ENCODE peak calls at places on chromosomes 4 and X, in eight cellular contexts. N is suprapubic skin, B is A549, D is esophagus muscularis mucosa, F is transverse colon, E is K562, U is upper lobe of left lung, I is sigmoid colon. P is an unnamed sample.

GRCh38 chr4:130197946-130198345 is 1102.0 kb downstream of the C4orf33 start:
- DNase-seq in U (no peak), F (no peak), N (no peak), E (no peak), I (no peak), B (no peak), D (no peak), P (no peak)

GRCh38 chrX:132207996-132208395 is 11.3 kb downstream of the RAP2C start:
- DNase-seq in U (no peak), F (no peak), I (no peak), E (no peak), D (no peak), N (no peak), B (no peak), P (no peak)

GRCh38 chrX:1462596-1463251 is 10.0 kb upstream of the ASMTL start:
- DNase-seq in I (peak), N (peak), U (no peak), F (no peak), B (no peak), D (peak), E (no peak), P (no peak)

GRCh38 chr4:89737888-89738287 is 99.1 kb downstream of the SNCA start:
- DNase-seq in I (no peak), U (no peak), F (no peak), N (no peak), D (no peak), B (no peak), E (no peak), P (no peak)

GRCh38 chrX:41090568-41091238 is 5.5 kb downstream of the USP9X start:
- DNase-seq in F (no peak), D (no peak), N (no peak), I (no peak), E (no peak), U (no peak), B (no peak), P (no peak)

GRCh38 chr4:40601641-40602040 is 28.0 kb downstream of the RBM47 start:
- DNase-seq in E (no peak), D (no peak), I (no peak), N (no peak), B (no peak), U (no peak), F (no peak), P (no peak)

GRCh38 chr4:124480061-124480460 is 232.5 kb downstream of the ANKRD50 start:
- DNase-seq in N (no peak), E (no peak), I (no peak), D (no peak), B (no peak), U (no peak), F (no peak), P (no peak)

GRCh38 chr4:182805606-182806149 is 111.5 kb downstream of the DCTD start:
- DNase-seq in F (no peak), D (no peak), B (no peak), I (no peak), N (no peak), E (no peak), U (no peak), P (no peak)

GRCh38 chr4:25792200-25792791 is 70.5 kb downstream of the SEL1L3 start:
- DNase-seq in D (no peak), N (no peak), F (peak), I (no peak), U (no peak), E (peak), B (peak), P (no peak)

GRCh38 chr4:13783800-13784411 is 156.4 kb upstream of the BOD1L1 start:
- DNase-seq in N (no peak), F (no peak), D (no peak), B (no peak), E (no peak), I (no peak), U (no peak), P (no peak)

GRCh38 chr4:143023519-143023918 is 161.2 kb upstream of the USP38 start:
- DNase-seq in D (no peak), N (no peak), I (no peak), B (no peak), F (no peak), U (no peak), E (no peak), P (no peak)

GRCh38 chr4:74038161-74039064 is at the start of gene CXCL3:
- DNase-seq in N (peak), E (peak), F (peak), I (peak), U (peak), B (peak), D (no peak), P (peak)

GRCh38 chrX:9367437-9367836 is 97.4 kb upstream of the TBL1X start:
- DNase-seq in B (no peak), N (no peak), F (no peak), D (no peak), I (no peak), U (no peak), E (no peak), P (no peak)

GRCh38 chrX:41027388-41027787 is 57.9 kb upstream of the USP9X start:
- DNase-seq in F (no peak), I (no peak), B (peak), E (no peak), D (no peak), N (no peak), U (no peak), P (no peak)

GRCh38 chr4:156576946-156577345 is 394.7 kb downstream of the PDGFC start:
- DNase-seq in F (no peak), B (no peak), D (no peak), N (no peak), U (no peak), E (no peak), I (no peak), P (no peak)

GRCh38 chr4:38867478-38868054 is at the start of gene FAM114A1:
- DNase-seq in F (peak), E (peak), D (no peak), I (peak), B (peak), N (peak), U (peak), P (peak)

GRCh38 chrX:154602226-154602625 is 16.9 kb downstream of the CTAG1B start:
- DNase-seq in I (no peak), B (no peak), E (no peak), D (no peak), N (peak), F (no peak), U (peak), P (no peak)

GRCh38 chr4:147831452-147832192 is 99.7 kb downstream of the ARHGAP10 start:
- DNase-seq in B (peak), E (no peak), N (no peak), F (peak), I (peak), U (no peak), D (no peak), P (no peak)

GRCh38 chr4:12555011-12555410 is 929.1 kb downstream of the RAB28 start:
- DNase-seq in E (no peak), I (no peak), D (no peak), F (no peak), N (no peak), B (no peak), U (no peak), P (no peak)

GRCh38 chr4:177485528-177485927 is 43.3 kb upstream of the AGA start:
- DNase-seq in N (no peak), E (no peak), D (no peak), F (no peak), U (no peak), I (no peak), B (no peak), P (no peak)

GRCh38 chr4:151324449-151325319 is 721 bp downstream of the SH3D19 start:
- DNase-seq in N (peak), B (peak), D (peak), F (peak), E (no peak), U (peak), I (peak), P (no peak)

GRCh38 chrX:72120798-72121197 is 10.9 kb downstream of the RTL5 start:
- DNase-seq in D (no peak), I (peak), U (no peak), E (no peak), F (no peak), B (no peak), N (no peak), P (no peak)

GRCh38 chr4:141387299-141387698 is 166.6 kb downstream of the ZNF330 start:
- DNase-seq in B (no peak), D (no peak), U (no peak), F (no peak), N (no peak), I (no peak), E (no peak), P (no peak)

GRCh38 chr4:164446516-164446915 is 307.4 kb upstream of the SMIM31 start:
- DNase-seq in D (no peak), N (no peak), E (no peak), F (no peak), B (no peak), U (no peak), I (no peak), P (no peak)

GRCh38 chr4:158826882-158827281 is 58.1 kb downstream of the FNIP2 start:
- DNase-seq in B (no peak), N (no peak), U (no peak), D (no peak), I (no peak), E (no peak), F (peak), P (no peak)

GRCh38 chr4:79514637-79515320 is 106.8 kb upstream of the GK2 start:
- DNase-seq in D (no peak), U (no peak), F (no peak), I (no peak), B (no peak), N (no peak), E (no peak), P (no peak)

GRCh38 chrX:52138830-52139544 is 45.7 kb upstream of the MAGED4 start:
- DNase-seq in E (no peak), U (no peak), B (no peak), N (no peak), I (no peak), D (no peak), F (no peak), P (no peak)

GRCh38 chr4:25484243-25484721 is 107.2 kb downstream of the ANAPC4 start:
- DNase-seq in F (no peak), D (no peak), U (no peak), B (no peak), N (no peak), E (no peak), I (no peak), P (no peak)

GRCh38 chrX:69142688-69143239 is 22.5 kb downstream of the PJA1 start:
- DNase-seq in N (no peak), I (no peak), E (no peak), F (no peak), D (no peak), U (no peak), B (no peak), P (no peak)

GRCh38 chr4:48905363-48906015 is 1.1 kb downstream of the OCIAD2 start:
- DNase-seq in U (no peak), D (no peak), E (peak), B (peak), I (no peak), F (peak), N (no peak), P (no peak)
- TF ChIP-seq EP300 in U (no peak), D (no peak), E (no peak), B (no peak), I (no peak), F (no peak), N (no peak), P (no peak)

GRCh38 chr4:88697588-88698329 is at the start of gene NAP1L5:
- DNase-seq in U (peak), F (peak), I (peak), E (peak), N (peak), B (peak), D (no peak), P (peak)
- TF ChIP-seq POLR2A in U (no peak), F (no peak), I (peak), E (peak), N (peak), B (no peak), D (no peak), P (peak)

DNA sequence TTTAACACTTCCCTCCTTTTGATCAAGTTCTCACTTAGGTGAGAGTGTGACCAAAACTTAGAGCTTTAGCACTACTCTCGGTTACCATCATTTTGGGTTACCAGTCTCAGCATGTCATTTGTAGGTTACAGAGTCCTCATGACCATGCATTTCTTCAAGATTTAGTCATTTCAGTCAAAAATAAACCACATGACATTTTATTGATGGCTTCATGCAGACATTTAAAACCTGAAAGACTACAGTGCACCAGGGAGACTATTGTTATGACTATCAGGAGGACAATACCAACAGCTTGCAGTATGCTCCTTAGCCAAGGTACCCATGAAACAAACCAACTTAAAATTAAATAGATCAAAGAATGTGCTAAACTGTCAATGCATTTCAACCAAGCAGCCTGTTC is 498.1 kb upstream of the FSTL5 start:
- DNase-seq in U (no peak), N (no peak), D (no peak), I (no peak), F (no peak), E (no peak), B (no peak), P (no peak)
- TF ChIP-seq EP300 in U (no peak), N (no peak), D (no peak), I (no peak), F (no peak), E (no peak), B (no peak), P (no peak)

GRCh38 chr4:10074767-10075105 is 41.9 kb downstream of the WDR1 start:
- DNase-seq in D (no peak), I (peak), N (no peak), U (no peak), B (peak), E (peak), F (no peak), P (no peak)
- TF ChIP-seq POLR2A in D (no peak), I (no peak), N (no peak), U (no peak), B (no peak), E (peak), F (no peak), P (no peak)

DNA sequence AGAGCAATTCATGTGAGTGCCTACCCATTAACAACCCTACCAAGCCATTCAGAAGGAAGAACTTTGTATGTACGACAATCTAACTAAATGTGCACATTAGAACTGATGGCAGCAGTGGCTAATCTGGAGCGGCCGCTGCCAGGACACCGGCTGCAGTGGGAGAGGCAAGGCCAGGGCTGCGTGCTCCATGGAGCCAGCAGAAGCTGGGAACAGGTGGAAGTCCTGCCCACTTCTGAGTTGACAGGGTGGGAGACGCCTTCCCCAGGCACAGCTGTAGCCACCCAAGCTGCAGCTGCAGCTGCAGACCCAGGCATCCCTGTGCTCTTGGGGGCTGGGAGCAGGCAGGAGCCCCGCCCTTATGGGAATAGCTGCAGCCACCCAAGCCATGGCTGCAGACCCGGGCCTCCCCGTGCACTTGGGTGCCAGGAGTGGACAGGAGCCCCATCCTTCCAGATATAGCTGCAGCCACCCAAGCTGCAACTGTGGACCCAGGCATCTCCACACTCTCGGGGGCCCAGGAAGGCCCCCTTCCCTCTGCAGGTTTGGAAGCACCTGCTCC is 79.1 kb upstream of the DDX60 start:
- DNase-seq in U (peak), I (no peak), E (no peak), B (no peak), D (no peak), F (no peak), N (no peak), P (no peak)
- TF ChIP-seq EP300 in U (no peak), I (no peak), E (no peak), B (no peak), D (no peak), F (no peak), N (no peak), P (no peak)

GRCh38 chr4:675980-676870 is 1.9 kb downstream of the MYL5 start:
- DNase-seq in F (peak), I (no peak), N (no peak), B (no peak), D (no peak), E (no peak), U (peak), P (no peak)

GRCh38 chr4:673349-674091 is 556 bp downstream of the ATP5ME start:
- DNase-seq in N (no peak), B (no peak), F (peak), E (no peak), U (peak), I (no peak), D (no peak), P (peak)

GRCh38 chr4:676871-677235 is 2.5 kb downstream of the MYL5 start:
- DNase-seq in D (no peak), U (peak), F (peak), I (no peak), N (no peak), E (no peak), B (no peak), P (no peak)

GRCh38 chr4:675036-675804 is 878 bp downstream of the MYL5 start:
- DNase-seq in I (no peak), B (no peak), N (no peak), U (peak), E (no peak), F (peak), D (no peak), P (no peak)

GRCh38 chr4:674172-675035 is at the start of the genes ATP5ME and MYL5:
- DNase-seq in N (peak), U (peak), I (peak), B (peak), D (peak), F (peak), E (peak), P (peak)
- TF ChIP-seq POLR2A in N (peak), U (peak), I (peak), B (peak), D (peak), F (peak), E (peak), P (peak)

GRCh38 chrX:133965321-133965720 is 20.1 kb downstream of the GPC3 start:
- DNase-seq in E (no peak), I (no peak), F (no peak), D (no peak), U (no peak), B (no peak), N (no peak), P (no peak)

GRCh38 chrX:133959972-133960371 is 25.4 kb downstream of the GPC3 start:
- DNase-seq in I (no peak), B (no peak), N (no peak), E (no peak), D (no peak), F (no peak), U (no peak), P (no peak)

GRCh38 chrX:133958997-133959688 is 26.3 kb downstream of the GPC3 start:
- DNase-seq in D (no peak), N (no peak), I (no peak), E (no peak), F (no peak), U (no peak), B (no peak), P (no peak)

GRCh38 chrX:133956570-133957340 is 28.6 kb downstream of the GPC3 start:
- DNase-seq in D (no peak), N (no peak), B (no peak), I (no peak), U (no peak), F (no peak), E (no peak), P (no peak)

DNA sequence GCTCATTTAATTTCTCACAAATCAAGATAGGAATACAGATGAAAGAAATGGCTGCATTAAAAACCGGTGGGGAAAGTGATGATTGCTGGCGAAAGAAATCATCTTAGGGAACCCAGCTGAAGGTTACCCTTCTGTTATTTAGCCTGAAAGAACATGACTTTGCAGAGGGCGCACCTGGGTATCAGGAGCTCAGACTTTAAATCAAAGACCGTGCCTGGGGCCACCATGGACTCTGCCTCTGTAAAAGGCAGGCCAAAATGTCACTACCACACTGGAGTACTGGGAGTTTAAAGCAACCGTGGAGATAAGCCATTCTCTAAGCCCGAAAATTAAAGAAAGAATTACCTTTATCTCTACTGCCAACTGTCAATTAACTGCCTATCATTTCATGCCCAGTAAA is 24.3 kb downstream of the GPC3 start:
- DNase-seq in F (no peak), E (no peak), D (no peak), B (no peak), I (no peak), N (no peak), U (no peak), P (no peak)
- TF ChIP-seq EP300 in F (no peak), E (no peak), D (no peak), B (no peak), I (no peak), N (no peak), U (no peak), P (no peak)

GRCh38 chr4:48341776-48342558 is 638 bp downstream of the SLAIN2 start:
- DNase-seq in D (no peak), N (peak), B (no peak), I (peak), E (peak), F (peak), U (peak), P (peak)
- TF ChIP-seq POLR2A in D (no peak), N (no peak), B (peak), I (no peak), E (no peak), F (peak), U (no peak), P (no peak)

DNA sequence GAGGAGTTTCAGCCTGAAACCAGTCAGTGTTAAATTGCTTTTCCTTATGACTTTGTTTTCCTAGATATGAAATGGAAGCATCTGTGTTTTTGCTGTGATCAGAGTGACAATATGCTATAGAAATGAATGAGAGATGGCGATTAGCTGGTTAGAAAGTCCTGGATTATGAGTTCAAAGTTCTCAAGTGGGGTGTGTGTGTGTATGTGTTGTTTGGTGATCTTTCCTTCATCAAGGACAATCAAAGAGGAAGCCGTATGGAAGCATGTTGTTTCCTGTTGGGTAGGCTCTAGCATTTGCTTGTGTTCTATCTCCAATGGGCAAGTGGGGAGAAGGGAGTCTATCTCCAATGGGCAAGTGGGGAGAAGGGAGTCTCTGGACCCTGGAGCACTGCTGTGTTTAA is 64.0 kb upstream of the STX18 start:
- DNase-seq in B (no peak), N (no peak), I (no peak), D (no peak), U (no peak), F (no peak), E (no peak), P (no peak)
- TF ChIP-seq EP300 in B (no peak), N (no peak), I (no peak), D (no peak), U (no peak), F (no peak), E (no peak), P (no peak)